ENCODE peak calls at places on chromosomes 4 and X, in five cellular contexts. R, M, T, W and U are unnamed samples.

GRCh38 chr4:25936696-25937095 is 22.7 kb downstream of the SMIM20 start:
- DNase-seq in W (no peak), M (no peak), T (no peak), R (no peak), U (no peak)

GRCh38 chr4:109294006-109294405 is 8.5 kb downstream of the COL25A1 start:
- DNase-seq in T (peak; percentile 66), R (peak; percentile 15), W (peak; percentile 87), M (no peak), U (no peak)

GRCh38 chr4:143287571-143287923 is 49.1 kb upstream of the GAB1 start:
- DNase-seq in T (no peak), W (peak; percentile 42), R (no peak), M (no peak), U (no peak)

GRCh38 chr4:152959080-152959479 is 23.0 kb downstream of the FHDC1 start:
- DNase-seq in T (no peak), R (no peak), W (no peak), M (no peak), U (no peak)

GRCh38 chr4:185211641-185212040 is 2.2 kb downstream of the SNX25 start:
- DNase-seq in T (no peak), R (no peak), W (no peak), M (no peak), U (no peak)

GRCh38 chr4:48250343-48250742 is 19.3 kb downstream of the TEC start:
- DNase-seq in W (no peak), T (no peak), R (no peak), M (no peak), U (no peak)

GRCh38 chr4:167424338-167425256 is 190.3 kb upstream of the SPOCK3 start:
- DNase-seq in W (no peak), R (no peak), T (no peak), M (no peak), U (no peak)

GRCh38 chr4:602559-602942 is 22.8 kb upstream of the PDE6B start:
- DNase-seq in R (peak; percentile 29), W (peak; percentile 96), M (no peak), T (no peak), U (peak; percentile 85)

GRCh38 chrX:22060451-22060940 is 28.4 kb downstream of the PHEX start:
- DNase-seq in W (no peak), M (no peak), R (peak; percentile 79), T (no peak), U (no peak)

GRCh38 chr4:128858875-128859696 is 49.6 kb downstream of the JADE1 start:
- DNase-seq in M (peak; percentile 51), W (no peak), T (no peak), R (no peak), U (no peak)

GRCh38 chr4:70518269-70518668 is at the start of gene AMTN:
- DNase-seq in T (no peak), W (no peak), M (no peak), R (no peak), U (no peak)

GRCh38 chr4:182240161-182241130 is 2.8 kb upstream of the TENM3 start:
- DNase-seq in M (peak; percentile 82), T (no peak), R (peak; percentile 5), W (peak; percentile 43), U (no peak)

GRCh38 chr4:139416073-139416673 is 37.7 kb upstream of the RAB33B start:
- DNase-seq in M (peak; percentile 16), T (peak; percentile 40), R (peak; percentile 49), W (peak; percentile 66), U (no peak)

GRCh38 chrX:94831364-94831763 is 1157.4 kb downstream of the FAM133A start:
- DNase-seq in T (peak; percentile 31), M (no peak), W (peak; percentile 25), R (peak; percentile 17), U (no peak)

GRCh38 chr4:96472103-96472867 is 632.4 kb downstream of the PDHA2 start:
- DNase-seq in R (peak; percentile 41), W (no peak), T (no peak), M (peak; percentile 43), U (no peak)

GRCh38 chr4:53674891-53675290 is 83.6 kb upstream of the LNX1 start:
- DNase-seq in R (no peak), M (no peak), T (no peak), W (no peak), U (no peak)

GRCh38 chrX:102720237-102721168 is at the start of gene GPRASP3:
- DNase-seq in T (peak; percentile 49), R (peak; percentile 60), W (peak; percentile 74), M (peak; percentile 77), U (no peak)

GRCh38 chrX:154607370-154607769 is 11.7 kb downstream of the CTAG1B start:
- DNase-seq in T (no peak), W (no peak), M (no peak), R (no peak), U (no peak)

GRCh38 chr4:2516635-2517034 is 19.8 kb upstream of the FAM193A start:
- DNase-seq in T (no peak), W (peak; percentile 7), R (no peak), M (no peak), U (no peak)

GRCh38 chrX:13690836-13691235 is 1.9 kb downstream of the RAB9A start:
- DNase-seq in R (no peak), T (no peak), M (no peak), W (no peak), U (no peak)
- TF ChIP-seq CTCF in R (no peak), T (peak; percentile 24), M (peak; percentile 30), W (no peak), U (no peak)

DNA sequence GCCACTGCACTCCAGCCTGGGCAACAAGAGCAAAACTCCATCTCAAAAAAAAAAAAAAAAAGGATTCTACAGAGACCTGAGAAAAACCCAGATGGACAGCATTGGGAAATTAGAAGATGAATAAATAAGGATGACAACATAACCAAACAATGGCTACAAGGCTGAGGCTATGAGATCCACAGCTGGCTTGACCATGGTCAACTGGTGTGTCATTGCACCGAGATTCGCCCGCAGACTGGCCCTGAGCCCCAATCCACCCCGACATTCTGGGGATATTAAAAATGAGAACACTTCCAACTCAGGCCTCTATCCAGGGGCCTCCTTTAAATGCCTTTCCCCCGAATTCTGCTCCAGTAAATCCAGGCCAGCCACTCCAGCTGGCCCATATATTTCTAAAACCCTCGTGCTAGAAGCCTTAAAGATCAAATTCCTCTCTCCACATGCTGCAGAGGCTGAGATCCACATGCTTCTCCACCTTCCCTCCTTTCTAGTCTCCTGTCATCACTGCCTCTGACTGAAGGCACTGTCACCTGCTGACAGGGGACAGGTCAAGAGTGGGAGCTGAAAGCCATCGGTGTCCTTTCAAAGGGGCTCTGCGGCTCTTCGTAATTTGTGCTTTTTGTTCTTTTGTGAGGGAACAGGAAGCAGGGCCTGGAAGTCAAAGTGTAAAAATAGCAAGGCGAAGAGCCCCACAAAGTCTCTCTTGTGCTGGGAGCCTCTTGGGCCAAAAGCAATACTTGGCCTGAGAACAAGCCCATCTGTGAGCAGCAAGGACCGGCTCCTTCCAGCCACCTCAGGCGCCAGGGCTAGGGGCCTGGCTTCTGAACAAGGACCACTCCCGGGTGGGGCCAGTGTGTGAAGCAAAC is 203.7 kb downstream of the NSUN7 start:
- DNase-seq in R (no peak), W (peak; percentile 42), M (no peak), T (no peak), U (no peak)
- TF ChIP-seq CTCF in R (no peak), W (no peak), M (no peak), T (no peak), U (no peak)

DNA sequence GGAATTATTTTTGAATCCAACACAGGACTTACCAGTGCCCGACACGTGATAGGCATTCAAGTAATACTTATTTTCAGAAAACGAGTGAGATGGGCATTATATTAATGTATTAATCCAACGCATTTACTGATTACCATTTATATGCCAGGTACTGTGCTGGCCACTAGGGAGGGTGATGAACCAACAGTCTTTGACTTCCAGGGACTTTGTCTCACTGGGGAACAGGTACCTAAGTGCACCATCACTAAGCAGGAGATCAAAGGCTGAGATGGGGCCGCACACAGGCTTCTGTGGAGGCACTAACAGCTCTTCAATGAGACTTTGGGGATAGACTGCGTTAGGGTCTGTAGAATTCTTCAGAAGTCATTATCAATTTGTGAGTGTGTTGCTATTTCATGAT is 5.7 kb upstream of the TADA2B start:
- DNase-seq in R (no peak), T (no peak), M (no peak), W (peak; percentile 30), U (no peak)
- TF ChIP-seq CTCF in R (peak; percentile 10), T (no peak), M (peak; percentile 39), W (peak; percentile 24), U (no peak)

GRCh38 chrX:134416106-134416505 is 43.9 kb upstream of the HPRT1 start:
- DNase-seq in M (no peak), T (no peak), W (no peak), R (peak; percentile 29), U (no peak)

GRCh38 chrX:134419784-134420183 is 40.2 kb upstream of the HPRT1 start:
- DNase-seq in T (no peak), M (no peak), R (no peak), W (no peak), U (no peak)

GRCh38 chrX:134423606-134424005 is 36.4 kb upstream of the HPRT1 start:
- DNase-seq in M (no peak), W (no peak), R (peak; percentile 26), T (no peak), U (no peak)

DNA sequence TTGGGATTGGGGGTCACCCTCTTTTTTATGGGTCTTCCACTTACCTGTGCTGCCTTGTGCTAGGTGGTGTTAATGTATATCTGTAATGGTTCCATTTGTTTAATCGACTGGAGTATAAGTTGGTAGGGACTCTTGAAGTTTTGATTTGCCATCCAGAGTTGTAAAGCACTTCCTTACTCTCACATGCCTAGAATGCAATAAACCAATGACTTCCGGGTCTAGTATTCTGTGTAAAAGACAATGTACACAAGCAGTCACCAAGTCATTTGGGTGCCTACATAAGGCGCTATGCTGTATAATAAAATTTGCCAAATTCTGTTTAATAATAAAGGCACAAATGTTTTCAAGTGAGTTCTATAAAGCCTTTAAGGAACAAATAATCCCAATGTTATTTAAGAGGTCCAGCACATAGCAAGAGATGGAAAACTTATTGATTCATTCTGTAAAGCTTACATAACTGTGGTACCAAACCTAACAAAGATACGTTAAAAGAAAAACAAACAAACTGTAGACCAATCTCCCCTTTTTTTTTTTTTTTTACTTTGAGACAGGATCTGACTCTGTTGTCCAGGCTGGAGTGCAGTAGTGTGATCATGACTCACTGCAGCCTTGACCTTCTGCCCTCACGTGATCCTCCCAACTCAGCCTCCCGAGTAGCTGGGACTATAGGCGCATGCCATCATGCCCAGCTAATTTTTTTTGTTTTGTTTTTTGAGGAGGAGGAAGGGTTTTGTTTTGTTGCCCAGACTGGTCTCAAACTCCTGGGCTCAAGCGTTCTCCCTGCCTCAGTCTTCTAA is 41.5 kb upstream of the HPRT1 start:
- DNase-seq in R (no peak), T (no peak), M (no peak), W (no peak), U (no peak)
- TF ChIP-seq CTCF in R (no peak), T (no peak), M (no peak), W (no peak), U (no peak)

GRCh38 chrX:100611951-100612350 is 24.7 kb downstream of the TSPAN6 start:
- DNase-seq in M (no peak), R (no peak), W (no peak), T (no peak), U (no peak)

GRCh38 chrX:100609591-100609990 is 24.9 kb downstream of the TNMD start:
- DNase-seq in M (no peak), W (peak; percentile 17), T (no peak), R (no peak), U (no peak)

DNA sequence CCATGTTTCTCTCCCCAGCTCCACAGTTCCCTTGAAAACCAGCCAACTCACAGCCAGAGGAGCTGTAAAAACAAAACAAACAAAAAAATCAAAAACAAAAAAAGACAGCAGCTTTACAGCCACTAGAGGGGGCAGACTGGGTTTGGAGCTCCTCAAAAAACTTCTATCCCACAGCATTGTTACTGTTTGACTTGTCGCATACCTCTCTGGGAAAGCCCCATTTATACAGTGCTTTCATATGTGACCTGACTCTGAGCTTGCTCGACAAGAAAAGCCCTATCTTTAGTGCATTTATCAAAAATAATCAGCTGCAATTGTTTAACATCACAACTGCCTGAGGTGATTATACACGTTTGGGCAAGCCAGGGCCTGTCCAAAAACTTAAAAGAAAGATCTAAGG is 21.6 kb downstream of the TSPAN6 start:
- DNase-seq in M (peak; percentile 43), R (peak; percentile 59), T (peak; percentile 85), W (peak; percentile 77), U (no peak)
- TF ChIP-seq CTCF in M (peak; percentile 73), R (peak; percentile 46), T (peak; percentile 61), W (peak; percentile 59), U (peak; percentile 62)